ENCODE peak calls at places on chromosomes 11 and 22, in nine cellular contexts. T, X, V, L, B, I, A, N and Y are unnamed samples.

GRCh38 chr11:72576196-72576595 is 98.0 kb downstream of the PDE2A start:
- DNase-seq in N (peak), B (no peak), I (no peak), L (no peak), T (no peak), A (no peak), X (no peak), V (no peak), Y (no peak)

GRCh38 chr11:116193321-116194114 is 579.3 kb downstream of the BUD13 start:
- DNase-seq in I (no peak), A (peak), V (peak), X (peak), B (peak), T (peak), L (peak), N (peak), Y (peak)

GRCh38 chr11:72781063-72781312 is 12.9 kb downstream of the STARD10 start:
- DNase-seq in L (no peak), B (no peak), A (no peak), V (no peak), N (peak), T (no peak), I (no peak), X (no peak), Y (no peak)

GRCh38 chr11:42498971-42499370 is 812.8 kb upstream of the API5 start:
- DNase-seq in I (no peak), X (no peak), B (no peak), A (no peak), T (no peak), V (no peak), N (no peak), L (no peak), Y (no peak)

GRCh38 chr11:7643323-7643722 is 30.0 kb downstream of the CYB5R2 start:
- DNase-seq in L (no peak), V (no peak), T (no peak), I (no peak), X (no peak), B (no peak), N (no peak), A (no peak), Y (no peak)

GRCh38 chr11:66317766-66318575 is 1.1 kb upstream of the CD248 start:
- DNase-seq in T (peak), A (peak), N (peak), X (peak), L (no peak), I (no peak), B (peak), V (peak), Y (peak)

GRCh38 chr11:76783901-76784813 is 1.0 kb downstream of the TSKU start:
- DNase-seq in A (peak), N (peak), L (peak), X (peak), I (peak), B (peak), T (peak), V (peak), Y (peak)

GRCh38 chr11:79377399-79377798 is 63.4 kb downstream of the TENM4 start:
- DNase-seq in L (no peak), V (no peak), A (no peak), B (no peak), N (no peak), T (no peak), I (no peak), X (no peak), Y (no peak)

GRCh38 chr11:65663634-65664200 is 1.0 kb upstream of the RELA start:
- DNase-seq in I (no peak), T (no peak), X (peak), B (peak), V (peak), L (no peak), N (no peak), A (peak), Y (peak)

GRCh38 chr22:25955323-25955722 is 213.3 kb downstream of the MYO18B start:
- DNase-seq in I (no peak), A (no peak), V (no peak), T (no peak), L (no peak), X (no peak), N (no peak), B (no peak), Y (no peak)

GRCh38 chr11:66069715-66070603 is at the start of gene PACS1:
- DNase-seq in T (peak), L (no peak), X (peak), A (peak), N (peak), I (no peak), B (peak), V (peak), Y (peak)

GRCh38 chr11:2130881-2131352 is 8.3 kb downstream of the IGF2 start:
- DNase-seq in T (no peak), X (no peak), N (no peak), B (no peak), I (no peak), L (no peak), A (no peak), V (no peak), Y (no peak)

GRCh38 chr22:28952857-28953256 is 69.5 kb downstream of the ZNRF3 start:
- DNase-seq in N (no peak), V (peak), B (peak), L (no peak), I (no peak), A (no peak), T (no peak), X (peak), Y (peak)

GRCh38 chr22:24473278-24473677 is 21.9 kb upstream of the UPB1 start:
- DNase-seq in I (no peak), L (no peak), T (no peak), A (no peak), N (no peak), B (no peak), X (no peak), V (no peak), Y (no peak)

GRCh38 chr22:38346506-38346905 is 29.3 kb upstream of the CSNK1E start:
- DNase-seq in V (no peak), T (no peak), I (no peak), B (no peak), L (no peak), N (peak), A (no peak), X (no peak), Y (no peak)

GRCh38 chr22:38347944-38348750 is 30.9 kb upstream of the CSNK1E start:
- DNase-seq in X (no peak), A (peak), N (peak), V (peak), L (no peak), T (no peak), B (peak), I (no peak), Y (no peak)

GRCh38 chr22:38348751-38349496 is 31.7 kb upstream of the CSNK1E start:
- DNase-seq in L (no peak), N (peak), B (no peak), I (no peak), X (no peak), T (no peak), V (no peak), A (no peak), Y (no peak)

GRCh38 chr22:38347181-38347943 is 30.1 kb upstream of the CSNK1E start:
- DNase-seq in I (no peak), B (no peak), A (no peak), V (no peak), N (peak), X (no peak), T (no peak), L (no peak), Y (no peak)

GRCh38 chr22:38345782-38346181 is 28.5 kb upstream of the CSNK1E start:
- DNase-seq in I (no peak), N (peak), X (no peak), A (no peak), T (no peak), L (no peak), B (no peak), V (no peak), Y (no peak)
- H3K9ac ChIP-seq in I (no peak), N (no peak), X (no peak), A (no peak), T (no peak), L (no peak), B (no peak), V (no peak), Y (no peak)

GRCh38 chr22:31083377-31083768 is 2.3 kb downstream of the SMTN start:
- DNase-seq in N (no peak), T (no peak), B (no peak), V (no peak), X (no peak), I (no peak), L (no peak), A (no peak), Y (no peak)
- H3K9ac ChIP-seq in N (no peak), T (no peak), B (peak), V (peak), X (peak), I (peak), L (no peak), A (peak), Y (no peak)

GRCh38 chr11:19242184-19242932 is 1.6 kb upstream of the E2F8 start:
- DNase-seq in L (no peak), A (no peak), B (peak), I (no peak), N (peak), T (peak), X (peak), V (no peak), Y (no peak)
- H3K9ac ChIP-seq in L (peak), A (no peak), B (no peak), I (peak), N (no peak), T (peak), X (peak), V (peak), Y (no peak)

GRCh38 chr11:27512238-27512637 is 5.7 kb upstream of the LIN7C start:
- DNase-seq in T (no peak), I (no peak), A (no peak), B (no peak), X (no peak), N (no peak), V (no peak), L (no peak), Y (no peak)

GRCh38 chr11:27505781-27506180 is 788 bp downstream of the LIN7C start:
- DNase-seq in N (no peak), V (peak), X (no peak), L (no peak), B (no peak), A (no peak), T (no peak), I (no peak), Y (peak)

GRCh38 chr11:27506200-27507182 is at the start of gene LIN7C:
- DNase-seq in I (peak), V (peak), N (peak), X (peak), L (peak), B (peak), A (peak), T (peak), Y (peak)

GRCh38 chr11:27509953-27510352 is 3.4 kb upstream of the LIN7C start:
- DNase-seq in B (no peak), I (no peak), N (no peak), A (no peak), X (no peak), V (no peak), T (no peak), L (no peak), Y (no peak)

GRCh38 chr11:27507561-27508322 is 1.2 kb upstream of the LIN7C start:
- DNase-seq in B (peak), N (no peak), L (no peak), V (no peak), X (no peak), I (no peak), A (no peak), T (no peak), Y (no peak)
- H3K9ac ChIP-seq in B (peak), N (peak), L (no peak), V (no peak), X (peak), I (peak), A (no peak), T (no peak), Y (no peak)

DNA sequence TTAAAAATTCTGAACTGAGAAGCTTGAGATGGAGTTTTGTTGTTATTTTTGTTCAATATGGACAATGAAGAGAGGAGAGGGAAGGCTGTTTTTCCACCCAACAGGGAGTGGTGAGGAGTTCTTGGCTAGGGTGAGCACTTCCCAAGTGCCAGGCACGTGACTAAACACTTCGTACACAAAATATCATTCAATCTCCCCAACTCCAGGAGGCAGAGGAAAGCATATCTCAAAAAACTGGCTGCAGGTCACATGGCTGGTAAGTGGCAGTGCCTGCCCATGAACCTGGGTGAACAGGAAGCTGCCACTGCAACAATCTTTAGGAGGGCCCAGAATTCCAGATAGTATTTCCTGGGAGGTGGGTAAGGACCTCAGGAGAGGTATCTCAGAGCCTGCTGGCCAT is 11.6 kb downstream of the ELF5 start:
- DNase-seq in I (no peak), L (no peak), A (no peak), X (peak), T (no peak), N (no peak), B (peak), V (no peak), Y (no peak)
- H3K9ac ChIP-seq in I (peak), L (no peak), A (no peak), X (no peak), T (no peak), N (no peak), B (peak), V (no peak), Y (no peak)